ENCODE peak calls at places on chromosomes 12 and 14, in seven cellular contexts. E is HCT116, Y is K562, Q is HepG2, N is SK-N-SH, G is H1, J is GM12878. A is an unnamed sample.

GRCh38 chr12:66768293-66768692 is 89.4 kb upstream of the GRIP1 start:
- DNase-seq in E (no peak), Q (no peak), Y (no peak), G (no peak), N (no peak), J (no peak), A (no peak)

GRCh38 chr12:15131462-15131861 is 89.8 kb downstream of the RERG start:
- DNase-seq in G (no peak), E (no peak), N (no peak), Q (no peak), J (no peak), Y (no peak), A (no peak)

GRCh38 chr12:111825509-111825908 is 16.5 kb upstream of the MAPKAPK5 start:
- DNase-seq in N (no peak), J (no peak), E (no peak), Q (no peak), G (no peak), Y (no peak), A (no peak)

GRCh38 chr14:66507181-66507721 is 696 bp upstream of the GPHN start:
- DNase-seq in Y (no peak), J (no peak), Q (no peak), E (peak; percentile 34), G (no peak), N (no peak), A (peak; percentile 5)

GRCh38 chr12:45284096-45284901 is 68.4 kb downstream of the ANO6 start:
- DNase-seq in J (no peak), G (no peak), Q (peak; percentile 31), E (no peak), N (no peak), Y (no peak), A (no peak)

GRCh38 chr14:90533591-90534021 is 136.8 kb downstream of the CALM1 start:
- DNase-seq in J (no peak), Y (peak; percentile 55), G (no peak), N (peak; percentile 19), E (no peak), Q (no peak), A (no peak)

GRCh38 chr14:70014696-70015095 is 135.5 kb downstream of the SMOC1 start:
- DNase-seq in Y (no peak), Q (no peak), N (no peak), E (no peak), G (no peak), J (no peak), A (no peak)

GRCh38 chr14:105472496-105472991 is 2.1 kb upstream of the CRIP2 start:
- DNase-seq in Q (no peak), E (no peak), G (no peak), N (peak; percentile 72), J (no peak), Y (no peak), A (no peak)

GRCh38 chr14:90429236-90429635 is 32.4 kb downstream of the CALM1 start:
- DNase-seq in G (no peak), Y (no peak), J (no peak), N (no peak), E (no peak), Q (no peak), A (no peak)

DNA sequence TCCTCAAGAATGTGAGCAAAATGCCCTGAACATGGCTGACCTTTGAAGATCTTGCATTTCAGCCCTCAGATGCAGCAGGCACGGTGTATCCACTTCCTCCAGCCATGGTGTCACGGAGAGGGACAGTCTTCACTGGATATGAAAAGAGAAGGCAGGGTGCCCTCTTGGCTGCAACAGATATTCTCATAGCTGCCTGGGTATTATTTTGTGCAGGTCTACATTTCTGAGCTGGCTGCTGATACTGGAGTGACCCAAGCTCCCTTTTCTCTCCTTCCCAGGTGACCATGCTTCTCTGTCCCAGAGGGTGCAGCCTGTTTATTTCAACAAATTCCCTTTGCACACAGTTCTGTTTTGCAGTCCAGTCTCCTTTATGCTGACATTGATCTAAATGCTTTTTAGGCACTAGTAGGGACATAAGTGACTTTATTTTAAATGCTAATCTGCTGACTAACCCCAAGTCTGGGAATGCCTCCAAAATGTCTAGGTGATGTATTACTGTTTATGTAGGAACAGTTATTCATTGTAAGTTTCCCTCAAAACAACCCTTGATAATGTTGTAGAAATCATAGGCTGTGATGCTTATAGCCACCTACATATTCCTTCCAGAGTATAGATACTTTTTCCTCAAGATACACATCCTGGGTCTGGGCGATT is 17.4 kb upstream of the PYGL start:
- DNase-seq in G (no peak), E (no peak), Q (no peak), Y (no peak), N (peak; percentile 32), J (no peak), A (no peak)
- H3K4me3 ChIP-seq in G (no peak overlapping the region), E (no peak overlapping the region), Q (no peak overlapping the region), Y (no peak overlapping the region), N (peak overlapping the region; percentile 56), J (no peak overlapping the region), A (no peak overlapping the region)

DNA sequence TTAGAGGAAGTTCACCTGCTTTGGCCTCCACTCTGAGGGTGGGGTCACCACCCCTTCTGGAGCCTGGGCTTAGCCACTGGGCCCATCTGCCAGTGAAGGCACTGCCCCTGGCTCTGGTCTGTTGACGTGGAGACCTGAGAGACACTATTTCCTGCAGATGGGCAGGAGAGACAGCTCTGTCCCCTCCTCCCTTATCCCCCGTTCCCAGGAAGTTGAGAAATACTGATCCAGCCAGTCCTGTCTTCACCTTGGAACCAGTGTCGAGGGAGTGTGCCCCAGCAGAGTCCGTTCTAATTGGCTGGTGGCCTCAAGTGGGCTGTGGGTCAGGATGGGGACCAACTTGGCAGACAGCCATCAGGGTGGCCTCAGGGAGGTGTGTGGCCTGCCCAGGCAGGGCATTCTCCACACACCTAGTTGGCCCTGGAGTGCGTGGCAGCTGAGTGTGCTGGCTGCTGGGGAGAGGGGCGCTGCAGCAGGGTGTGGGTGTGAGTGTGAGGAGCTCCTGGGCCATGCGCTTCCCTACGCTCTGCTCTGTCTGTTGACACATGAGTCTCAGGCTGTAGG is 25.4 kb downstream of the CLSTN3 start:
- DNase-seq in E (no peak), Y (no peak), Q (no peak), J (no peak), G (no peak), N (peak; percentile 69), A (no peak)
- H3K27me3 ChIP-seq in E (no peaks in the 10 kb centered on the region), Y (no peaks in the 10 kb centered on the region), Q (no peaks in the 10 kb centered on the region), J (no peaks in the 10 kb centered on the region), G (no peaks in the 10 kb centered on the region), N (no peaks in the 10 kb centered on the region), A (no peaks in the 10 kb centered on the region)

DNA sequence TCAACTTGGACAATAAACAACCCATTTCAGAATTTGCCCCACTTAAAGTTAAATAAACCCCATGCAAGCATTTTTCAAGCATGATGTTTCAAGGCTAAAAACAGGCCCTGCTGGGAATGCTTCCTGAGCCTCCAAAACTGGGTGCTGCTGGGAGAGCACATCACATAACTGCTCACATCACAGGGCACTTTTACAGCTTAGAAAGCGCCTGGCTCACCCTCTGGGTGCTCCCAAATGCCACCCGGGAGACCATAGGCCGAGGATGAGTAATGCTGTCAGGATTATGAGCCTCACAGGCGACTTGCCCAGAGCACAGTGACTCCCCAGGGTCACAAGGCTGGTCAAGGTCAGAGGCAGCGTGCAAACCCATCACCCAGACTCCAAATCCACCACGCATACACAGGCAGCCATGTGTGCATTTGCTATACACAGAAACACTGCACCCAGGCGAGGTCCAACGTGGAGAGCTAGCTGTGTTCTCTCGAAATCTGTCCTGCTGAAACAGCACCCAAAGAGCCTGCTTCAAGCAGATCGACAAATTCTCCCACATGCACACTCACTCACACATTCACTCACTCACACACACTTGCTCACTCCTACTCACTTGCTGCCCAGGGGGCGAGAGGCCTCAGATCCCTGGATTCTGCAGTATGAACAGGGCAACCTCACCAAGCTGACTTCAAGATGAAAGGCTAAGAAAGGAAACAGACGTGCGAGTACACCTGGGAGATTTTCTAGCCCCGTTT is 58.7 kb downstream of the ITPK1 start:
- DNase-seq in E (no peak), N (no peak), G (no peak), J (no peak), Y (no peak), Q (peak; percentile 77), A (no peak)
- TF ChIP-seq YY1 in E (no peak), N (no peak), G (no peak), J (no peak), Y (no peak), Q (no peak), A (no peak)

GRCh38 chr12:76555226-76555767 is 4.3 kb downstream of the OSBPL8 start:
- DNase-seq in N (peak; percentile 11), Y (no peak), G (no peak), J (no peak), Q (no peak), E (no peak), A (no peak)
- H3K4me3 ChIP-seq in N (no peak overlapping the region), Y (no peak overlapping the region), G (no peak overlapping the region), J (no peak overlapping the region), Q (no peak overlapping the region), E (no peak overlapping the region), A (no peak overlapping the region)

GRCh38 chr12:131424270-131424669 is 286.6 kb upstream of the SFSWAP start:
- DNase-seq in N (no peak), G (no peak), Q (no peak), E (no peak), Y (no peak), J (no peak), A (no peak)
- H3K27me3 ChIP-seq in N (no peaks in the 10 kb centered on the region), G (peaks cover 4% of the 10 kb centered on the region), Q (peaks cover 1% of the 10 kb centered on the region), E (peaks cover 9% of the 10 kb centered on the region), Y (peaks cover 35% of the 10 kb centered on the region), J (peaks cover 3% of the 10 kb centered on the region), A (no peaks in the 10 kb centered on the region)

GRCh38 chr14:99273724-99274345 is 1.8 kb upstream of the BCL11B start:
- DNase-seq in Q (peak; percentile 14), G (peak; percentile 73), E (no peak), J (no peak), Y (no peak), N (no peak), A (no peak)
- TF ChIP-seq YY1 in Q (no peak), G (no peak), E (no peak), J (no peak), Y (no peak), N (no peak), A (no peak)

DNA sequence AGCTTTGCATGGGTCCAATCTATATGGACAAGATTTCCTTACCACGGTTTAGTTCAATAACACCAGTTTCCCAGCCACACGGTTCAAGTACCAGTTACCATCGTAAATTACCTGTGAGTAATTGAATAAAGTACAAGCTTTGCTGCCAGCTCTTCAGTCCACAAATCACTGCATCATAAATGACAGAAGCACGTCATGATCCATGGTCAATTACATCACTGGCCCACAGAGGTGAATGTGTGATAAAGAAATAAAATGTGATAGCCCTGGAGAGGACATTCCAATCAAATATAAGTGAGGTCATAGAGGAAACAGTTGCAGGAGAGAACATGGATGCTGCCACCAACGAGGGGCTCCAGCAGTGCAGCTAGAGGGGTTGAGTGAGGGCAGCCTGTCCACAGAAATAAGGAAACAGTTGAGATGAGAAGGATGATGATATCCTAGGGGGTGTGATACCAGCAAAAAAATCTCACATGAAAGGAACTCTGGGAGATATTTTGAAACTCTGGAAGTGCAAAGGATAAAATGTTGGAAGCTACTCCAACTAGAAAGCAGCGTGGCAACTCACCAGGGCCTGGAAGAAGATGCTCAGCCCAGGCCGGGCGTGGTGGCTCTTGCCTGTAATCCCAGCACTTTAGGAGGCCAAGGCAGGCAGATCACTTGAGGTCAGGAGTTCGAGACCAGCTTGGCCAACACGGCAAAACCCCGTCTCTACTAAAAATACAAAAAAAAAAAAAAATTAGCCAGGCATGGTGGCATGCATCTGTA is 5.8 kb upstream of the DYNC1H1 start:
- DNase-seq in G (no peak), N (no peak), J (no peak), Q (no peak), E (no peak), Y (no peak), A (no peak)
- H3K4me3 ChIP-seq in G (no peak overlapping the region), N (no peak overlapping the region), J (no peak overlapping the region), Q (no peak overlapping the region), E (no peak overlapping the region), Y (no peak overlapping the region), A (no peak overlapping the region)

A was measured in NT2/D1.